ENCODE peak calls at places on chromosomes 12 and 14, in ten cellular contexts. K is neuronal stem cell, I is IMR-90, Q is cardiac fibroblast, X is foreskin fibroblast, N is GM06990, L is GM12865, C is AG04450, B is tibial nerve, R is DND-41. T is an unnamed sample.

GRCh38 chr12:124507188-124508109 is 60.0 kb downstream of the NCOR2 start:
- DNase-seq in K (no peak), I (peak; percentile 69), Q (peak; percentile 72), X (peak; percentile 68), N (no peak), L (no peak), C (no peak), B (peak; percentile 61), R (no peak), T (peak; percentile 73)

GRCh38 chr12:89384050-89384749 is 31.9 kb upstream of the DUSP6 start:
- DNase-seq in K (no peak), I (peak; percentile 92), Q (peak; percentile 95), X (peak; percentile 95), N (no peak), L (no peak), C (peak; percentile 87), B (peak; percentile 59), R (no peak), T (peak; percentile 98)

GRCh38 chr12:114678028-114678427 is 5.9 kb downstream of the TBX3 start:
- DNase-seq in K (no peak), I (no peak), Q (no peak), X (no peak), N (no peak), L (no peak), C (no peak), B (no peak), R (no peak), T (no peak)

GRCh38 chr12:89069431-89069830 is 282.9 kb downstream of the DUSP6 start:
- DNase-seq in K (no peak), I (peak; percentile 69), Q (no peak), X (no peak), N (no peak), L (no peak), C (no peak), B (no peak), R (no peak), T (no peak)

GRCh38 chr14:102813691-102814090 is 36.4 kb downstream of the TRAF3 start:
- DNase-seq in K (no peak), I (no peak), Q (no peak), X (no peak), N (no peak), L (no peak), C (no peak), B (no peak), R (no peak), T (no peak)

GRCh38 chr12:113861708-113862312 is 104.3 kb downstream of the RBM19 start:
- DNase-seq in K (no peak), I (peak; percentile 27), Q (no peak), X (no peak), N (no peak), L (peak; percentile 21), C (no peak), B (no peak), R (no peak), T (no peak)

GRCh38 chr12:107992870-107993451 is 136.1 kb upstream of the WSCD2 start:
- DNase-seq in K (peak; percentile 35), I (peak; percentile 18), Q (peak; percentile 14), X (no peak), N (no peak), L (peak; percentile 59), C (no peak), B (no peak), R (peak; percentile 20), T (peak; percentile 30)

GRCh38 chr12:119544780-119545625 is 48.6 kb upstream of the TMEM233 start:
- DNase-seq in K (peak; percentile 72), I (peak; percentile 70), Q (peak; percentile 88), X (peak; percentile 44), N (peak; percentile 12), L (peak; percentile 82), C (peak; percentile 49), B (peak; percentile 82), R (peak; percentile 64), T (peak; percentile 77)

GRCh38 chr14:32968972-32969544 is 30.4 kb downstream of the NPAS3 start:
- DNase-seq in K (no peak), I (no peak), Q (no peak), X (no peak), N (no peak), L (no peak), C (no peak), B (no peak), R (no peak), T (no peak)

GRCh38 chr14:77761205-77761931 is 412 bp upstream of the SNW1 start:
- DNase-seq in K (no peak), I (peak; percentile 36), Q (peak; percentile 97), X (peak; percentile 30), N (no peak), L (peak; percentile 31), C (no peak), B (peak; percentile 63), R (peak; percentile 17), T (peak; percentile 65)

GRCh38 chr12:44101470-44101869 is 265.6 kb downstream of the TMEM117 start:
- DNase-seq in K (no peak), I (no peak), Q (no peak), X (no peak), N (no peak), L (no peak), C (no peak), B (no peak), R (no peak), T (no peak)

GRCh38 chr14:96589577-96589976 is 87.4 kb downstream of the PAPOLA start:
- DNase-seq in K (no peak), I (no peak), Q (no peak), X (no peak), N (no peak), L (no peak), C (no peak), B (no peak), R (no peak), T (no peak)

GRCh38 chr14:96588410-96589249 is 86.4 kb downstream of the PAPOLA start:
- DNase-seq in K (no peak), I (no peak), Q (peak; percentile 9), X (no peak), N (no peak), L (no peak), C (no peak), B (no peak), R (no peak), T (no peak)

GRCh38 chr14:96594961-96595360 is 92.8 kb downstream of the PAPOLA start:
- DNase-seq in K (no peak), I (no peak), Q (no peak), X (no peak), N (no peak), L (no peak), C (no peak), B (no peak), R (no peak), T (no peak)

GRCh38 chr14:96590190-96590860 is 88.1 kb downstream of the PAPOLA start:
- DNase-seq in K (peak; percentile 26), I (no peak), Q (no peak), X (no peak), N (no peak), L (no peak), C (no peak), B (no peak), R (no peak), T (no peak)

DNA sequence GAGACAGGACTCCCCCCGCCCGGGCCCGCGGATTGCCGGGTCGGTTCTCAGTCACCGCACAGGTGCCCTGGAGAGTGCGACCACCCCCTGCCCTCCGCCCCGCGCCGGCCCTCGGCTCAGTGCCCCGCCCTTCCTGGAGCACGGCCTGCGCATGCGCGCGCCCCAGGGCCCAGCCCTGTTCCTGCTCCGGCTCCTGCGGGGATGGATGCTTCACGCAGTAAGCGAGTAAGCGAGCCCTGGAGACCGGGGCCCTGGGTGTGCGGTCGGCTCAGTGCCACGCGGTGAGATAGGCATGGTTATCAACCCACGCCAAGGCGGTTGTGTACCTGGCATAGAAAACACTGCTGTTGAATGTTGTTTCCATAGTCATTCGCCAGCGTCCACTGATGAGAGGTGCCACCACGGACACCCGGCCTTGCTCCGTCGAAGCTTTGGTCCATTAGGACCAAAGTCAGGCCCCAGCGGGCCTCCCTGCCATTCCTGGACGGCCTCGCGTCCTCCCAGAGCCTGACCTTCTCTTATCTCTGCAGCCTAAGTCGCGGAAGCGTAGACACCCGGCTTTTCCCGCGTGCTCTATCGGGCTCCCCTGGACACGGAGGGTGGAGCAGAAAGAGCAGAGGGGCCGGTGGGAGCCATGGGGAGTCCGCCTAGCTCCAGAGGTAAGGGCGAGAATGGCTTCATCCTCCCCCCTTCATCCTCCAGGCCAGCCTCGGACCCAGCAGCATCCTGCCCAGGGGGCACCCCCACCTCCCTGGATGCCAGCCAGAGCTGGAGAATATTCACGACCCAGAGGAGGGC is 90.6 kb downstream of the PAPOLA start:
- DNase-seq in K (peak; percentile 26), I (peak; percentile 17), Q (peak; percentile 52), X (no peak), N (peak; percentile 69), L (peak; percentile 56), C (no peak), B (no peak), R (no peak), T (peak; percentile 14)
- H3K4me3 ChIP-seq in K (peak overlapping the region; percentile 75), I (peak overlapping the region; percentile 56), Q (peak overlapping the region; percentile 45), X (peak overlapping the region; percentile 53), N (peak overlapping the region; percentile 67), L (peak overlapping the region; percentile 60), C (peak overlapping the region; percentile 56), B (peak overlapping the region; percentile 30), R (no peak overlapping the region), T (peak overlapping the region; percentile 54)

GRCh38 chr14:74217672-74218448 is 21.4 kb upstream of the VSX2 start:
- DNase-seq in K (peak; percentile 71), I (peak; percentile 46), Q (peak; percentile 69), X (peak; percentile 45), N (peak; percentile 83), L (peak; percentile 76), C (peak; percentile 4), B (peak; percentile 40), R (peak; percentile 71), T (peak; percentile 51)
- H3K4me3 ChIP-seq in K (peak overlapping the region; percentile 38), I (no peak overlapping the region), Q (peak overlapping the region; percentile 11), X (peak overlapping the region; percentile 35), N (no peak overlapping the region), L (no peak overlapping the region), C (peak overlapping the region; percentile 25), B (peak overlapping the region; percentile 26), R (no peak overlapping the region), T (peak overlapping the region; percentile 18)

DNA sequence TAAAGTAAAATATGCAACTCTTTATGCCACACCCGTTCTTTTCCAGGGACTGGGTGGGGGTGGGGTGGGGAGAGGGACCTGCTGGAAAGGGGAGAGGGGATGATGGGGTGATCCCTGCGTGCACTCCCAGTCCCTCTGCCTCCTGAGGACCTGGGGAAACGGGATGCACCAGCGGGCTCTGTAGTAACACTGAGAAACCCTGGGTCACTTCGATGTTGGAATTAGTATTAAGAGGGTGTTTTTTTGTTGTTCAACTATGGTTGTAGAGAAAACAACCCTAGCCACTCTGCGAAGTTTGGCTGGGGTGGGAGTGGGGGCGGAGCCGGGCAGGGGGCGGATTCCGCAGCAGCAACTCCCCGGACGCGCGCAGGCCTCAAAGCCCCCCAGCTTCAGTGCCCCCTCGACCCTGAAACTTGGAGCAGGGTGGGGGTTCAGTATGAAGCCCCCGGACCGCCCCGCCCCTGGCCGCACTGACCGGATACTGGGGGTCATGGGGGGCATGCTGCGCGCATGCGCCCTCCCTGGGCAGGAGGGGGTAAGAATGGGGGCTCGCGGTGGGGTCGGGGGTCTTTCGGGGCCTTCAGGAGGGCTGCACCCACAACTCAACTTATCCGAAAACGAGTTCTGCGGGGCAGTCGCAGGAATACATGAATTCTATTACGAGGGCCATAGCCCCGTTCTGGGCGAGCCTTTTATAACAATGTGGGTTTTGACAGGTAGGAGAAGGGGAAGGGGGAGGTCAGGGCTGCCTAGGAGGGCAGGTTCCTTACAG is 1.3 kb upstream of the ARHGEF25 start:
- DNase-seq in K (no peak), I (no peak), Q (no peak), X (no peak), N (no peak), L (no peak), C (no peak), B (no peak), R (no peak), T (no peak)
- H3K4me3 ChIP-seq in K (peak overlapping the region; percentile 76), I (no peak overlapping the region), Q (no peak overlapping the region), X (no peak overlapping the region), N (no peak overlapping the region), L (no peak overlapping the region), C (no peak overlapping the region), B (peak overlapping the region; percentile 53), R (no peak overlapping the region), T (no peak overlapping the region)

GRCh38 chr12:130162771-130163460 is 652 bp downstream of the FZD10 start:
- DNase-seq in K (no peak), I (no peak), Q (no peak), X (no peak), N (peak; percentile 13), L (no peak), C (no peak), B (no peak), R (no peak), T (no peak)
- H3K4me3 ChIP-seq in K (peak overlapping the region; percentile 25), I (no peak overlapping the region), Q (no peak overlapping the region), X (no peak overlapping the region), N (no peak overlapping the region), L (no peak overlapping the region), C (no peak overlapping the region), B (no peak overlapping the region), R (no peak overlapping the region), T (no peak overlapping the region)